ENCODE peak calls at places on chromosome 16, in five cellular contexts. X is IMR-90, S is mesenchymal stem cell, Z is H1, H is trophoblast cell. F is an unnamed sample.

GRCh38 chr16:86025706-86026105 is 126.7 kb downstream of the IRF8 start:
- DNase-seq in X (no peak), S (no peak), Z (no peak), H (no peak), F (no peak)

GRCh38 chr16:495127-495748 is 32.3 kb upstream of the CAPN15 start:
- DNase-seq in X (peak), S (peak), Z (peak), H (peak), F (no peak)

GRCh38 chr16:57245472-57246113 is 534 bp downstream of the ARL2BP start:
- DNase-seq in X (no peak), S (peak), Z (no peak), H (peak), F (no peak)

GRCh38 chr16:8665529-8665928 is 8.9 kb upstream of the ABAT start:
- DNase-seq in X (no peak), S (no peak), Z (no peak), H (no peak), F (no peak)

GRCh38 chr16:3036726-3037315 is at the start of gene BICDL2:
- DNase-seq in X (no peak), S (no peak), Z (peak), H (no peak), F (no peak)

GRCh38 chr16:83211711-83212110 is 584.9 kb downstream of the CDH13 start:
- DNase-seq in X (no peak), S (peak), Z (no peak), H (no peak), F (no peak)

GRCh38 chr16:82583415-82583814 is 43.4 kb upstream of the CDH13 start:
- DNase-seq in X (peak), S (no peak), Z (no peak), H (no peak), F (no peak)

GRCh38 chr16:81633147-81633619 is 145.9 kb upstream of the PLCG2 start:
- DNase-seq in X (no peak), S (no peak), Z (peak), H (peak), F (no peak)

GRCh38 chr16:21996923-21997692 is 3.8 kb downstream of the PDZD9 start:
- DNase-seq in X (no peak), S (no peak), Z (no peak), H (no peak), F (no peak)

GRCh38 chr16:86773339-86773715 is 195.0 kb downstream of the FOXL1 start:
- DNase-seq in X (no peak), S (no peak), Z (no peak), H (no peak), F (no peak)

GRCh38 chr16:68229431-68230175 is 6.3 kb downstream of the ESRP2 start:
- DNase-seq in X (peak), S (peak), Z (peak), H (peak), F (no peak)

GRCh38 chr16:86222541-86222940 is 287.8 kb upstream of the FOXF1 start:
- DNase-seq in X (peak), S (peak), Z (no peak), H (no peak), F (no peak)

GRCh38 chr16:68311316-68311620 is 449 bp downstream of the PRMT7 start:
- DNase-seq in X (peak), S (peak), Z (no peak), H (no peak), F (no peak)

GRCh38 chr16:22397459-22397858 is 23.0 kb upstream of the CDR2 start:
- DNase-seq in X (peak), S (peak), Z (no peak), H (peak), F (no peak)

GRCh38 chr16:71929048-71929447 is 33.7 kb downstream of the IST1 start:
- DNase-seq in X (peak), S (peak), Z (no peak), H (no peak), F (no peak)

GRCh38 chr16:81190667-81191066 is 47.8 kb upstream of the BCO1 start:
- DNase-seq in X (peak), S (peak), Z (no peak), H (peak), F (no peak)

GRCh38 chr16:16005725-16006124 is 56.3 kb downstream of the ABCC1 start:
- DNase-seq in X (no peak), S (no peak), Z (no peak), H (no peak), F (no peak)

DNA sequence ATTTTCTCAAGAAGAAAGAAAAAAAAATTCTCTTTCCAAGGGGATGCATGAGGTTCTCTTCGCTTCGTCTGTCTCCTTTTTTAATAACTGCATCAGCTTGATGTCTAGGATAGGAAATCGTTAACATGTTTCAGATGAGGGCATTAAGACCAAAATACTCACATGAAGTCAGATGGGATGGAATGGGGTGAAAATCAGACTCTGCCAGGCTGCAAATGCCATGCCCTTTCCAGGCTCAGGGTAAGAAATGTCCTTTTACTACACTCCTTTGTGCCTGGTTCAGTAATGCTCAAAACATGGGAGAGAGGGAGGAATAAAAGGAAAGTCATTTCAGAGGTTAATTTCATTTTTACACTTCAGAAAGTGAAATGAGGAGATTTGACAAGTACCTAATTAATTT is 21.7 kb upstream of the ERCC4 start:
- DNase-seq in X (no peak), S (no peak), Z (no peak), H (no peak), F (no peak)
- H3K4me3 ChIP-seq in X (no peak), S (no peak), Z (no peak), H (no peak), F (no peak)

DNA sequence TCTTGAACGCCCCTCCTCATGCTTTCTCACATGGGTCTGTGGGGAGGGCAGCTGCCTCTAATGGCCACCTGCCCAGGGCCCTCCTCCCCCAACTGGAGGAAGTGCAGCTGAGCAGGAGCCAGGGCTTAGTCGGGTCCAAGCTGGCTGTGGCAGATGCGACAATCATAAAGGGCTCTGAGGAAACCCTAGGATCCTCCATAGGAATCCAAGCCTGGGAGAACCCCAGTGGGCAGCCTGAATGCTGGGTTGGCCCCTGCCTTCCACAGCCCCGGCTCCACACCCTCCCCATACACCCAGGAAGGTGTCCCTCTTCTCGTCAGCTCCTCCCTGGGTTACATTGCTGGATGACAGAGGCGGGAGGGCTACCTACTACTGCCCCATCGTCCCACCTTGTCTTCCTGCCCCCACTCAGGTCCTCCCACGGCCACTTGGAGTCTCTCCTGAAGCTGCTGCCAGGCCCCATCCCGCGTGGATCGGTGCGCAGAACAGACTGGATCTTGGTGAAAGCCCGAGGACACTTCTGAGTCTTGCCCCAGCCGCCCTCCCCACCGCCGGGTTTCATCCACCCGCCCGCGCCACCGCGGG is 15.6 kb upstream of the CBFB start:
- DNase-seq in X (no peak), S (no peak), Z (no peak), H (no peak), F (no peak)
- H3K4ac ChIP-seq in X (no peak), S (peak), Z (no peak), H (peak), F (no peak)

DNA sequence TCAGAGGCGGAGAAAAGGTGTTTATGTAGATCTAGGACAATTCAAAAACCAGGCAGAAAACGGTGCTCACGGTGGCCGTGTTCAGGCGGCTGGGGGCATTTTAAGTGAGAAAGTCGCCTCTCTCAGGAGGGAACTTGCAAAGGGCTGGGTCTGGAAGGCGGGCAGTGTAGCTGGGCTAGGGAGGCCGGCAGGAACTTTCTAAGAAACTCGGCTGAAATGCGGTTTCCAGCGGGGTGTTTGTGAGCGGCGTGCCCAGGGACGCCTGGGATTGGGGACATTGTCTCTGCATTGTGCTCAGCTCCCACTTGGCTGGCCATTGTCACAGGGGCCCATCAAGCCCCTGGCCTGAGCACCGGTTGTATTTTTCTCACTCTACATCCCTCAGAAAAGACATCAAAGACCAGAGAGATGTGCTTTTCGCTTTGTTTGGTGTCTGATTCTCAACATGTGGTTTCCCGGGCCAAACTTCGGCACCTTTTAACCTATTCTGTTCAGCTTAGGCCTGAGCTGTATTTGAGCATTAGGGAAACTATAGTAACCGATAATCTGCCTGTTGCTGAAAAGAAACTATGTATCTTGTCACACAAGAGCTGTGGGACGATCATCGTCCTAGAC is 291.1 kb upstream of the IRX3 start:
- DNase-seq in X (no peak), S (no peak), Z (peak), H (no peak), F (no peak)
- H3K14ac ChIP-seq in X (no peak), S (no peak), Z (no peak), H (no peak), F (no peak)

DNA sequence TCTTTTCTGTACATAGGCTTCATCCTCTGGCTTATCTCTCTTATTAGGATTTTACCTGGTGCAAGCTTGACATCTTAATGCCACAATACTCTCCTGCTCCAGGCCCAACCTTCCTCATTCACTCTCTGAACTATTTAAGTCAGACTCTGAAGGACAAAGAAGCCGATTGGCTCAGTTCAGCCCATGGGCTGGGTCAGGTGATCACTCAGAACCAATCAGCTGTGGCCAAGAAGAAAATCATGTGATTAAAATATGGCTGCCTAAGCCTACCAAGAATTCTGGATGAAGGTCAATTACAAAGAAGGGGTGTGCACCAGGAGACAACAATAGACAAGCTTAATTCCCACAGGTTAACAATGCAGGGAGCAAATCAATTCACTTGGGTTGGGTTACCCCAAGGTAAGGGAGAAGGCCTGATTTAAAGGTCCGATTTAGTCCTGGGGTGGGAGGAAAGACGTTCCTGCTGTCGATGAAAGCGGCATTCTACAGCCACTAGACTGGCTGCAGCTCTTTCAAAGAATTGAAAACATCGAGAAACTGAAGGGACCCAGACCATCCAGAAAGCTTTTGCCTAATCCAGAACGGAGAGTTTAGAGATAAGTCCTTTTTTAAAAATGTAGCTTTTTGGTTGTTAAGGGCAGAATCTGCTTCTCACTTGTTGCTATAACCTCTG is 42.9 kb upstream of the NFAT5 start:
- DNase-seq in X (no peak), S (no peak), Z (no peak), H (peak), F (no peak)
- H3K4me3 ChIP-seq in X (no peak), S (no peak), Z (no peak), H (no peak), F (peak)

DNA sequence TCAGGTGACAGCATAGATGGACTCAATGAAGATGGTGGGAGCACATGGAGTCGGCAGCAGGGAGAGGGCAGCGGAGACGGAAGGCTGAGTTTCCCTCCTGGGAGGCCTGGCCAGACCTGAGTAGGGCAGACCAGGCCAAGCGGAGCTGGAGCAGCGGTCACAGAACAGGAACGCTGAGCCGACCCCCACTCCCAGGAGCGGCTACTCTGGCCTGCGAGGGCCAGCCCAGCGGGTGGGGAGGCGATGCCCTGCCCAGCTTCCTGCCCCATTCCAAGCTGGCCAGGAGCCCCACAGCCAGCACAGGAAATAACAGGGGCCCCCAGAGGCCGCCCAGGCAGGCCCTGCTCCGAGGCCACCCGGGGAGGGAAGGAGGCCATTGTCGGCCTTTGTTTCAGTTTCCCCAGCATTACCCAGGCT is 79.8 kb downstream of the ZNF423 start:
- DNase-seq in X (no peak), S (peak), Z (peak), H (no peak), F (no peak)
- H3K4ac ChIP-seq in X (no peak), S (peak), Z (peak), H (no peak), F (no peak)

GRCh38 chr16:84940670-84941551 is 70.4 kb downstream of the ZDHHC7 start:
- DNase-seq in X (no peak), S (no peak), Z (no peak), H (no peak), F (no peak)

GRCh38 chr16:84941916-84942315 is 69.4 kb downstream of the ZDHHC7 start:
- DNase-seq in X (peak), S (peak), Z (no peak), H (peak), F (no peak)

GRCh38 chr16:84932691-84933090 is 78.6 kb downstream of the ZDHHC7 start:
- DNase-seq in X (no peak), S (no peak), Z (no peak), H (no peak), F (no peak)

GRCh38 chr16:84933774-84934571 is 77.4 kb downstream of the ZDHHC7 start:
- DNase-seq in X (peak), S (no peak), Z (no peak), H (no peak), F (no peak)

GRCh38 chr16:84937196-84937935 is 74.0 kb downstream of the ZDHHC7 start:
- DNase-seq in X (no peak), S (no peak), Z (no peak), H (no peak), F (no peak)
- H3K14ac ChIP-seq in X (no peak), S (no peak), Z (no peak), H (no peak), F (no peak)

GRCh38 chr16:69485361-69485760 is 60.9 kb downstream of the CYB5B start:
- DNase-seq in X (no peak), S (no peak), Z (no peak), H (peak), F (no peak)

GRCh38 chr16:69479806-69480205 is 55.4 kb downstream of the CYB5B start:
- DNase-seq in X (no peak), S (no peak), Z (no peak), H (peak), F (no peak)

GRCh38 chr16:69481901-69482341 is 57.5 kb downstream of the CYB5B start:
- DNase-seq in X (peak), S (no peak), Z (no peak), H (no peak), F (no peak)

GRCh38 chr16:69483611-69484010 is 59.2 kb downstream of the CYB5B start:
- DNase-seq in X (no peak), S (no peak), Z (no peak), H (no peak), F (no peak)

GRCh38 chr16:69482410-69482951 is 58.1 kb downstream of the CYB5B start:
- DNase-seq in X (peak), S (peak), Z (no peak), H (no peak), F (no peak)
- H3K4me3 ChIP-seq in X (no peak), S (peak), Z (no peak), H (no peak), F (no peak)

DNA sequence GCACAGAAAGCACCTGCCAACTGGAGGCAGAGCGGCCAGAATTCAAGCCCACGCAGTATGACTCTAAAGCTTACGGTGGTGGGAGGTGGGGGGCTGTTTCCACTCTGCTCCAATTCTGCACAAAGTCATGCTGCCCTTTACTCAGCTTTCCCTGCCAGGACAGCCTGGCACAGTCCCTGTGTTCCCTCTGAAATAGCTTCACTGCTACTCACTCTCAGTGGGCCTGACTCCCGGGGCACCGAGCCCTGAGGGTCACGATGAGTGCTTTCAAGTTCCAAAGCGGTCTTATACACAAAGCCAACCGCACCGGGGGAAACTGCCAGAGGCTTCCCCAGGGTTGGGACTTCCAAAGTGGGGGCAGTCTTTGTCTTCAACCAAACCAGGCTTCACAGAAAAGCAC is 306.1 kb upstream of the XYLT1 start:
- DNase-seq in X (no peak), S (no peak), Z (no peak), H (no peak), F (no peak)
- H3K4ac ChIP-seq in X (no peak), S (no peak), Z (no peak), H (no peak), F (no peak)

GRCh38 chr16:11740567-11740966 is 2.1 kb downstream of the TXNDC11 start:
- DNase-seq in X (no peak), S (peak), Z (no peak), H (no peak), F (no peak)

GRCh38 chr16:11742536-11743307 is at the start of gene TXNDC11:
- DNase-seq in X (peak), S (peak), Z (peak), H (peak), F (peak)

GRCh38 chr16:11744075-11744470 is 1.4 kb upstream of the TXNDC11 start:
- DNase-seq in X (no peak), S (no peak), Z (no peak), H (no peak), F (no peak)

GRCh38 chr16:11743308-11744074 is 834 bp upstream of the TXNDC11 start:
- DNase-seq in X (peak), S (peak), Z (no peak), H (peak), F (no peak)

DNA sequence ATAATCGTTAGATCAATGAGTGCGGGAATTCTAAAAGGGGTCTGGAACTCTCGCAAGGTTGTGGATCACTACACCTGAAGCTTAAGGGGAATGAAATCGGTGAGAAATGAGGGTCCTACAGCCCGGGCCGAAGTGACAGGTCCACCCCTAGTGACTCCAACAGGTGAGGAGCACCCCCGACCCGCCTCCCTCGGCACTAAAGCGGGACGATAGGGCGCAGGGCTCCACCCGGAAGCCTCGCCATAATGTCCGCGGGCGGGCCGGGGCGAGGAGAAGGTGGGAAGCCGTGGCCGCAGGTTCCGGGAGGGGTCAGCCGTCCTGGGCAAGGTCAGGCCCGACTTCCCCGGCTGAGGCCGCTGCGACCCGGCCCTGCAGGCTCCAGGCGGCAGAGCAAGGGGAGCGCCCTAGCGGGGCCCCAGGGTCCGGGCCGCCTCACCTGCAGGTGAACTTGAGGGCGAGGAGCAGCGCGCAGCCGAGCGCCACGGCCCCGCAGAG is 569 bp downstream of the TXNDC11 start:
- DNase-seq in X (no peak), S (peak), Z (peak), H (peak), F (peak)
- H3K14ac ChIP-seq in X (peak), S (peak), Z (no peak), H (peak), F (peak)

F was measured in neuronal stem cell.